ENCODE peak calls at places on chromosomes 1 and 21, in four cellular contexts. M is adrenal gland, J is T-cell, A is activated T-cell treated with anti-CD3 and anti-CD28 coated beads for 24 hours. Z is an unnamed sample.

GRCh38 chr1:237032029-237032428 is 10.0 kb upstream of the RYR2 start:
- DNase-seq in M (no peak), J (no peak), A (no peak), Z (no peak)

GRCh38 chr1:178282949-178283367 is 189.1 kb downstream of the RASAL2 start:
- DNase-seq in M (no peak), J (no peak), A (no peak), Z (no peak)

GRCh38 chr1:227789042-227789880 is 26.2 kb upstream of the PRSS38 start:
- DNase-seq in M (no peak), J (no peak), A (no peak), Z (no peak)

GRCh38 chr21:33543505-33544129 is 779 bp downstream of the SON start:
- DNase-seq in M (peak; percentile 64), J (no peak), A (peak; percentile 60), Z (no peak)

GRCh38 chr1:152459596-152460528 is 45.8 kb upstream of the CRNN start:
- DNase-seq in M (peak; percentile 55), J (peak; percentile 53), A (peak; percentile 63), Z (peak; percentile 56)

GRCh38 chr1:34928865-34929496 is 469 bp downstream of the DLGAP3 start:
- DNase-seq in M (no peak), J (no peak), A (no peak), Z (no peak)

GRCh38 chr1:161730050-161730564 is 8.8 kb downstream of the FCRLB start:
- DNase-seq in M (no peak), J (no peak), A (peak; percentile 35), Z (no peak)

GRCh38 chr21:41928621-41929220 is 25.1 kb downstream of the C2CD2 start:
- DNase-seq in M (no peak), J (no peak), A (no peak), Z (no peak)

GRCh38 chr21:31117046-31117916 is 79.0 kb upstream of the KRTAP19-8 start:
- DNase-seq in M (no peak), J (no peak), A (no peak), Z (peak; percentile 65)

GRCh38 chr1:93702102-93702827 is 20.6 kb upstream of the BCAR3 start:
- DNase-seq in M (no peak), J (no peak), A (no peak), Z (no peak)

GRCh38 chr1:112618114-112618720 is 724 bp downstream of the ST7L start:
- DNase-seq in M (no peak), J (peak; percentile 54), A (peak; percentile 22), Z (peak; percentile 12)

GRCh38 chr1:19819701-19820100 is 4.6 kb upstream of the RNF186 start:
- DNase-seq in M (no peak), J (no peak), A (no peak), Z (no peak)

GRCh38 chr1:214525535-214526019 is 25.8 kb downstream of the PTPN14 start:
- DNase-seq in M (no peak), J (no peak), A (no peak), Z (no peak)

GRCh38 chr1:229117664-229118300 is 153.1 kb upstream of the RAB4A start:
- DNase-seq in M (peak; percentile 88), J (no peak), A (no peak), Z (no peak)

GRCh38 chr1:87685366-87686136 is 356.9 kb downstream of the LMO4 start:
- DNase-seq in M (no peak), J (no peak), A (no peak), Z (no peak)

GRCh38 chr1:8154621-8155052 is 128.5 kb upstream of the ERRFI1 start:
- DNase-seq in M (no peak), J (no peak), A (no peak), Z (no peak)

GRCh38 chr1:156439771-156440183 is 60.8 kb downstream of the MEF2D start:
- DNase-seq in M (no peak), J (no peak), A (no peak), Z (no peak)

GRCh38 chr1:185044387-185044786 is 971 bp upstream of the RNF2 start:
- DNase-seq in M (no peak), J (no peak), A (no peak), Z (no peak)

GRCh38 chr1:85184245-85184644 is 16.6 kb downstream of the SYDE2 start:
- DNase-seq in M (no peak), J (no peak), A (no peak), Z (no peak)

GRCh38 chr1:77319036-77319705 is 37.4 kb downstream of the AK5 start:
- DNase-seq in M (no peak), J (no peak), A (no peak), Z (no peak)

GRCh38 chr1:58979085-58979484 is 195.2 kb upstream of the JUN start:
- DNase-seq in M (peak; percentile 31), J (no peak), A (no peak), Z (no peak)

GRCh38 chr1:21573971-21574458 is 64.8 kb downstream of the ALPL start:
- DNase-seq in M (peak; percentile 78), J (no peak), A (no peak), Z (no peak)

GRCh38 chr1:94929351-94929814 is 2.5 kb upstream of the CNN3 start:
- DNase-seq in M (no peak), J (no peak), A (no peak), Z (no peak)

GRCh38 chr21:40686526-40686925 is 160.4 kb downstream of the DSCAM start:
- DNase-seq in M (no peak), J (no peak), A (no peak), Z (no peak)

GRCh38 chr1:76677775-76678405 is 189.4 kb upstream of the ST6GALNAC5 start:
- DNase-seq in M (no peak), J (no peak), A (no peak), Z (no peak)

GRCh38 chr1:84387480-84388163 is 10.7 kb upstream of the DNASE2B start:
- DNase-seq in M (no peak), J (no peak), A (no peak), Z (no peak)

GRCh38 chr1:92473781-92474495 is 12.8 kb downstream of the GFI1 start:
- DNase-seq in M (no peak), J (no peak), A (no peak), Z (no peak)

GRCh38 chr1:245156041-245156735 is 1.4 kb downstream of the KIF26B start:
- DNase-seq in M (peak; percentile 80), J (peak; percentile 42), A (peak; percentile 76), Z (peak; percentile 43)

GRCh38 chr1:172359531-172359991 is 60.9 kb upstream of the C1orf105 start:
- DNase-seq in M (no peak), J (no peak), A (no peak), Z (no peak)

Z was measured in T-helper 1 cell.